ENCODE peak calls at places on chromosomes 16 and 17, in seven cellular contexts. R is cardiac muscle cell, T is testis, V is brain microvascular endothelial cell, X is prostate gland, A is Calu3, F is GM13976. G is an unnamed sample.
A peak's percentile ranks its signal among the peaks of the same experiment; 100 is the strongest.

GRCh38 chr17:55237268-55237667 is 27.5 kb upstream of the HLF start:
- DNase-seq in R (no peak), T (no peak), V (no peak), X (no peak), A (no peak), F (no peak), G (no peak)

GRCh38 chr17:72376486-72377345 is 255.9 kb downstream of the SOX9 start:
- DNase-seq in R (no peak), T (no peak), V (no peak), X (no peak), A (no peak), F (no peak), G (no peak)

GRCh38 chr17:75110307-75110937 is 653 bp downstream of the ARMC7 start:
- DNase-seq in R (peak; percentile 35), T (peak; percentile 35), V (no peak), X (no peak), A (peak; percentile 46), F (no peak), G (no peak)

GRCh38 chr17:47692895-47693666 is 880 bp upstream of the TBKBP1 start:
- DNase-seq in R (no peak), T (no peak), V (no peak), X (no peak), A (no peak), F (peak; percentile 45), G (no peak)

GRCh38 chr16:17205279-17206139 is 265.3 kb downstream of the XYLT1 start:
- DNase-seq in R (peak; percentile 56), T (no peak), V (no peak), X (peak; percentile 76), A (peak; percentile 34), F (no peak), G (no peak)

GRCh38 chr16:14389359-14389758 is 240.7 kb downstream of the PARN start:
- DNase-seq in R (no peak), T (no peak), V (no peak), X (no peak), A (no peak), F (no peak), G (no peak)

GRCh38 chr16:53789159-53789558 is 85.2 kb downstream of the FTO start:
- DNase-seq in R (no peak), T (no peak), V (peak; percentile 66), X (no peak), A (no peak), F (no peak), G (no peak)

GRCh38 chr16:85650864-85651811 is 37.6 kb downstream of the GINS2 start:
- DNase-seq in R (no peak), T (no peak), V (no peak), X (no peak), A (no peak), F (no peak), G (no peak)

GRCh38 chr16:80300456-80300855 is 240.3 kb upstream of the DYNLRB2 start:
- DNase-seq in R (no peak), T (no peak), V (no peak), X (no peak), A (no peak), F (no peak), G (no peak)

GRCh38 chr17:46026045-46026814 is 27.2 kb downstream of the STH start:
- DNase-seq in R (no peak), T (no peak), V (no peak), X (no peak), A (no peak), F (no peak), G (no peak)
- TF ChIP-seq CTCF in R (no peak), T (no peak), V (no peak), X (no peak), A (no peak), F (no peak), G (no peak)

DNA sequence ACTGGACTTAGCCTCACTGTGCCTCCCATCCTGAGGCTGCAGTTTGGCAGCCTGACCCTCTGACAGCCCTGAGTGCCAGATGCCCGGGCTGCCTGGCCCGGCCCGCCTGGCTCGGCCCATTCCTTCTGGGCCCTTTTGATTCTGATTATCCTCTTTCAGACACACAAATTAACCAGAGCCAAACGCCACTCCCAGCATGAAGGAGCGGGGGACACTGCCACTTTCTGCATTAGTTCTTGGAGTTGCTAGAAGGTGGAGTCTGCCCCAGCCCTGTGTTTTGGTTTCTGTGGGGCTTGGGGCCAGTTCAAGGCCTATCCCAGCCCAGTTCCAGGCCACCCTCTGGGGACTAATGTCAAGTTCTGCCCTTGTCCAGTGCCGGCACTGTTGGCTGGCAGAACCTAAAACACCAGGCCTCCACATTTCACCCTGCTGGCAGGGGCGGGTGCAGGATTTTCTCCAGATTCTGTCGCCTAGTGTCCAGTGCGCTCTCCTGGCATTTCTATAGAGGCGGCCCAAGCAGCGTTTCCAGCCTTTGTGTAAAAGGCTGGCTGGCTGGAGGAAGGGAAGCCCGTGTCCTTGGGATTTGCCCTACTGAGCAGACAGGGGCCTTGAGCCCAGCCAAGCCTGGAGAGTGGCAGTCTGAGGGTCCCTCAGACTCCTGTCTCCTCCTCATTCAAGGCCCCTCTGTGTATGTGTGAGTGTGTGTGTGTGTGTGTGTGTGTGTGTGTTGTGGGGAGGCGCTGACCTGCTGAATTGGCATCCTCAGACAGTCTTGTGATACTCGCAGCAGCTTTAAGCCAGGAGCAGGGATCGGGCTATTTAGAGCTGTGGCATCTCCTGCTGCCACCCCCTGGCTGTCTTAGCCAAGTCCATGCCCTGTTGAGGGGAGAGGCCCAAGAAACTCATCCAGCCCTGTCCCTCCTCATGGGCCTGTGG is 21.4 kb downstream of the PLCD3 start:
- DNase-seq in R (peak; percentile 10), T (peak; percentile 73), V (no peak), X (no peak), A (no peak), F (no peak), G (no peak)
- TF ChIP-seq CTCF in R (no peak), T (no peak), V (peak; percentile 7), X (no peak), A (no peak), F (no peak), G (no peak)

GRCh38 chr17:81440511-81441244 is 45.4 kb downstream of the BAHCC1 start:
- DNase-seq in R (peak; percentile 68), T (no peak), V (no peak), X (no peak), A (peak; percentile 76), F (peak; percentile 77), G (no peak)
- TF ChIP-seq CTCF in R (peak; percentile 52), T (no peak), V (peak; percentile 77), X (no peak), A (peak; percentile 85), F (peak; percentile 28), G (peak; percentile 26)

GRCh38 chr17:33334703-33335102 is 41.6 kb upstream of the ASIC2 start:
- DNase-seq in R (no peak), T (no peak), V (no peak), X (no peak), A (no peak), F (no peak), G (no peak)

GRCh38 chr17:33338242-33338641 is 45.1 kb upstream of the ASIC2 start:
- DNase-seq in R (no peak), T (no peak), V (no peak), X (no peak), A (no peak), F (no peak), G (no peak)

GRCh38 chr17:33330877-33331276 is 37.8 kb upstream of the ASIC2 start:
- DNase-seq in R (no peak), T (no peak), V (no peak), X (no peak), A (no peak), F (no peak), G (no peak)

DNA sequence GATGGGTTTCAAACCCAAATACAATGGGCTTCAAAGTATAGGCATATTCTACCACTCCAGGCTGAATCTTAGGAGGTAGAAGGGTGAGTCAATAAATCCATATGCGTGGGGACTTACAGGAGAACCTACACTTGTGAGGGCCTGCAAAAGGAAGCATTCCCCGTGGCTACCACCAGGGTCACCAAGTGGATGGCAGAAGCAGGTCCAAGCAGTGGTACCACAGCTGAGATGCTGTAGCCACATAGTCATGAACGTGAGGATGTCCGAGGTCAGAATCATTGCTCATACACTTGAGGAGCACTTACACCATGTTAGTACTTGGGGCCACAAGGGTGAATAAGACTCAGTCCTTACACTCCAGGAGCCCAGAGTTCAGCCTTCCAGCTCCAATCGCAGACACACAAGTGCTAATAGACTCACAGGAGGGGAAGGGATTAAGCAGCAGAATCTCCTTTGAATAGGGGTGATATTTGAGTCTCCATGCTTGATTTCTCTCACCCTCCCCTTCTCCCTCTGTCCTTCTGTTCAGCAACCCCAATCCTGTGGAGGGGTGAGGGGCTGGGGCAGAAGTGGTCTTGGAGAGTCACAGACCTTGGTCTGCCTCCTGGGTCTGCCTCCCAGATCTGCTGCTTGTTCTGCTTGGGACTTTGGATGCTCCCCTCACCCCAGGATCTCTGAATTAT is 42.5 kb upstream of the ASIC2 start:
- DNase-seq in R (no peak), T (no peak), V (no peak), X (no peak), A (no peak), F (no peak), G (no peak)
- TF ChIP-seq CTCF in R (no peak), T (no peak), V (no peak), X (no peak), A (no peak), F (no peak), G (no peak)

DNA sequence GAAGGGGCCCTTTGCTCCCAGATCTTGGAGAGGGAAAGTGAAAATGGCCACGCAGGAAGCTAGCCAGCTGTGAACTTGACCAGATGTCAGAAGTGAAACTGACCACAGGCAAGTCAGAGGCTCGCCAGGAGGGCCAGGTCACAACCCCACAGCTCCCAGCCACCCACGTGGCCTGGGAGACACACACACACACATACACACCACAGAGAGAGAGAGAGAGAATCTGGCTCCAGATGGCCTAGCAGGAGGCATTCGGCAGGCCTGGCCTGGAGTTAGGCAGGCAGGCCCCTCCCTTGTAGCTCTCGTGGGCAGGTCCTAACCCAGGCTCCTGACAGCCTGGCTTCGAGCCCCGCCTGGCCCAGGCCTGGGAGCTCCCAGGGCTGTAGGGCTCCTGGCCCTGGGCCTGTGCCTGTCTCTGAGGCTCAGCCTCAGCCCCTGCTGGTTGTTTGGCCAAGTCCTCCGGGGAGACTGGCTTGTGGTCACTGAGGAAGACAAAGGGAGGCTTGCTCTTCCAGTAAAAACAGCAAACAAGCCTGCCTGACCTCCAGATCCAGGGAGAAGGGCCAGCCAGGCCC is 20.2 kb downstream of the NGFR start:
- DNase-seq in R (peak; percentile 87), T (peak; percentile 90), V (peak; percentile 74), X (peak; percentile 83), A (peak; percentile 55), F (peak; percentile 90), G (no peak)
- TF ChIP-seq CTCF in R (peak; percentile 56), T (no peak), V (peak; percentile 52), X (no peak), A (no peak), F (no peak), G (no peak)